ENCODE peak calls at places on chromosomes 2 and 18, in eight cellular contexts. One of them, this sample, is unnamed.

GRCh38 chr18:13216092-13216582 is 2.4 kb upstream of the LDLRAD4 start:
- DNase-seq in CD8-positive, alpha-beta T cell: peak
- DNase-seq in ACHN: peak
- DNase-seq in uterus: peak
- DNase-seq in stimulated activated CD8-positive, alpha-beta memory T cell treated with anti-CD3 and anti-CD28 coated beads, Interleukin-7, amount 100 ng/mL, for 1 hour: no peak
- DNase-seq in AG04449: peak
- DNase-seq in Peyer's patch: peak
- DNase-seq in pancreas: peak
- DNase-seq in this sample: peak

GRCh38 chr2:105563000-105563719 is 164.3 kb upstream of the FHL2 start:
- DNase-seq in AG04449: no peak
- DNase-seq in stimulated activated CD8-positive, alpha-beta memory T cell treated with anti-CD3 and anti-CD28 coated beads, Interleukin-7, amount 100 ng/mL, for 1 hour: no peak
- DNase-seq in CD8-positive, alpha-beta T cell: no peak
- DNase-seq in ACHN: no peak
- DNase-seq in uterus: no peak
- DNase-seq in Peyer's patch: no peak
- DNase-seq in pancreas: no peak
- DNase-seq in this sample: no peak

GRCh38 chr2:206521115-206521514 is 77.8 kb downstream of the ADAM23 start:
- DNase-seq in AG04449: no peak
- DNase-seq in pancreas: no peak
- DNase-seq in uterus: no peak
- DNase-seq in Peyer's patch: no peak
- DNase-seq in ACHN: no peak
- DNase-seq in CD8-positive, alpha-beta T cell: no peak
- DNase-seq in stimulated activated CD8-positive, alpha-beta memory T cell treated with anti-CD3 and anti-CD28 coated beads, Interleukin-7, amount 100 ng/mL, for 1 hour: no peak
- DNase-seq in this sample: no peak

GRCh38 chr2:10400568-10400977 is 47.6 kb downstream of the ODC1 start:
- DNase-seq in pancreas: peak
- DNase-seq in CD8-positive, alpha-beta T cell: no peak
- DNase-seq in ACHN: no peak
- DNase-seq in stimulated activated CD8-positive, alpha-beta memory T cell treated with anti-CD3 and anti-CD28 coated beads, Interleukin-7, amount 100 ng/mL, for 1 hour: no peak
- DNase-seq in uterus: no peak
- DNase-seq in Peyer's patch: peak
- DNase-seq in AG04449: no peak
- DNase-seq in this sample: no peak

GRCh38 chr2:64792310-64792709 is 138.6 kb upstream of the SERTAD2 start:
- DNase-seq in stimulated activated CD8-positive, alpha-beta memory T cell treated with anti-CD3 and anti-CD28 coated beads, Interleukin-7, amount 100 ng/mL, for 1 hour: no peak
- DNase-seq in AG04449: no peak
- DNase-seq in Peyer's patch: no peak
- DNase-seq in CD8-positive, alpha-beta T cell: no peak
- DNase-seq in uterus: no peak
- DNase-seq in pancreas: no peak
- DNase-seq in ACHN: peak
- DNase-seq in this sample: no peak

GRCh38 chr18:9354256-9354655 is 19.7 kb downstream of the TWSG1 start:
- DNase-seq in CD8-positive, alpha-beta T cell: no peak
- DNase-seq in uterus: no peak
- DNase-seq in ACHN: no peak
- DNase-seq in Peyer's patch: no peak
- DNase-seq in stimulated activated CD8-positive, alpha-beta memory T cell treated with anti-CD3 and anti-CD28 coated beads, Interleukin-7, amount 100 ng/mL, for 1 hour: no peak
- DNase-seq in AG04449: no peak
- DNase-seq in pancreas: no peak
- DNase-seq in this sample: no peak

GRCh38 chr2:55224761-55225261 is 7.3 kb downstream of the CLHC1 start:
- DNase-seq in CD8-positive, alpha-beta T cell: no peak
- DNase-seq in ACHN: no peak
- DNase-seq in AG04449: no peak
- DNase-seq in pancreas: peak
- DNase-seq in uterus: no peak
- DNase-seq in stimulated activated CD8-positive, alpha-beta memory T cell treated with anti-CD3 and anti-CD28 coated beads, Interleukin-7, amount 100 ng/mL, for 1 hour: no peak
- DNase-seq in Peyer's patch: no peak
- DNase-seq in this sample: no peak

GRCh38 chr2:43210467-43211303 is 15.7 kb downstream of the ZFP36L2 start:
- DNase-seq in Peyer's patch: peak
- DNase-seq in CD8-positive, alpha-beta T cell: no peak
- DNase-seq in AG04449: no peak
- DNase-seq in ACHN: no peak
- DNase-seq in uterus: peak
- DNase-seq in pancreas: no peak
- DNase-seq in stimulated activated CD8-positive, alpha-beta memory T cell treated with anti-CD3 and anti-CD28 coated beads, Interleukin-7, amount 100 ng/mL, for 1 hour: no peak
- DNase-seq in this sample: no peak

GRCh38 chr18:69985239-69985638 is 37.6 kb upstream of the CD226 start:
- DNase-seq in CD8-positive, alpha-beta T cell: no peak
- DNase-seq in uterus: no peak
- DNase-seq in stimulated activated CD8-positive, alpha-beta memory T cell treated with anti-CD3 and anti-CD28 coated beads, Interleukin-7, amount 100 ng/mL, for 1 hour: no peak
- DNase-seq in AG04449: no peak
- DNase-seq in Peyer's patch: no peak
- DNase-seq in ACHN: no peak
- DNase-seq in pancreas: no peak
- DNase-seq in this sample: no peak

GRCh38 chr18:58712930-58713329 is 41.7 kb downstream of the MALT1 start:
- DNase-seq in stimulated activated CD8-positive, alpha-beta memory T cell treated with anti-CD3 and anti-CD28 coated beads, Interleukin-7, amount 100 ng/mL, for 1 hour: no peak
- DNase-seq in pancreas: no peak
- DNase-seq in ACHN: no peak
- DNase-seq in CD8-positive, alpha-beta T cell: no peak
- DNase-seq in AG04449: no peak
- DNase-seq in uterus: no peak
- DNase-seq in Peyer's patch: no peak
- DNase-seq in this sample: no peak

GRCh38 chr2:11589316-11589940 is 55.6 kb downstream of the GREB1 start:
- DNase-seq in stimulated activated CD8-positive, alpha-beta memory T cell treated with anti-CD3 and anti-CD28 coated beads, Interleukin-7, amount 100 ng/mL, for 1 hour: no peak
- DNase-seq in CD8-positive, alpha-beta T cell: no peak
- DNase-seq in ACHN: no peak
- DNase-seq in uterus: no peak
- DNase-seq in pancreas: no peak
- DNase-seq in Peyer's patch: no peak
- DNase-seq in AG04449: no peak
- DNase-seq in this sample: no peak

GRCh38 chr18:55839350-55839749 is 251.4 kb upstream of the TCF4 start:
- DNase-seq in ACHN: no peak
- DNase-seq in Peyer's patch: no peak
- DNase-seq in AG04449: no peak
- DNase-seq in pancreas: no peak
- DNase-seq in uterus: no peak
- DNase-seq in stimulated activated CD8-positive, alpha-beta memory T cell treated with anti-CD3 and anti-CD28 coated beads, Interleukin-7, amount 100 ng/mL, for 1 hour: no peak
- DNase-seq in CD8-positive, alpha-beta T cell: no peak
- DNase-seq in this sample: no peak

GRCh38 chr2:241854342-241855244 is 4.1 kb downstream of the PDCD1 start:
- DNase-seq in stimulated activated CD8-positive, alpha-beta memory T cell treated with anti-CD3 and anti-CD28 coated beads, Interleukin-7, amount 100 ng/mL, for 1 hour: no peak
- DNase-seq in ACHN: no peak
- DNase-seq in pancreas: no peak
- DNase-seq in Peyer's patch: no peak
- DNase-seq in uterus: no peak
- DNase-seq in CD8-positive, alpha-beta T cell: no peak
- DNase-seq in AG04449: no peak
- DNase-seq in this sample: no peak

GRCh38 chr2:179021258-179021657 is 28.7 kb downstream of the CCDC141 start:
- DNase-seq in stimulated activated CD8-positive, alpha-beta memory T cell treated with anti-CD3 and anti-CD28 coated beads, Interleukin-7, amount 100 ng/mL, for 1 hour: no peak
- DNase-seq in uterus: no peak
- DNase-seq in Peyer's patch: no peak
- DNase-seq in ACHN: no peak
- DNase-seq in AG04449: no peak
- DNase-seq in CD8-positive, alpha-beta T cell: no peak
- DNase-seq in pancreas: no peak
- DNase-seq in this sample: no peak

GRCh38 chr2:190182071-190182524 is 119.6 kb upstream of the MSTN start:
- DNase-seq in CD8-positive, alpha-beta T cell: no peak
- DNase-seq in stimulated activated CD8-positive, alpha-beta memory T cell treated with anti-CD3 and anti-CD28 coated beads, Interleukin-7, amount 100 ng/mL, for 1 hour: no peak
- DNase-seq in uterus: no peak
- DNase-seq in ACHN: no peak
- DNase-seq in pancreas: no peak
- DNase-seq in Peyer's patch: no peak
- DNase-seq in AG04449: no peak
- DNase-seq in this sample: no peak

GRCh38 chr2:238009563-238009962 is 42.7 kb downstream of the UBE2F start:
- DNase-seq in pancreas: no peak
- DNase-seq in ACHN: no peak
- DNase-seq in Peyer's patch: no peak
- DNase-seq in uterus: no peak
- DNase-seq in CD8-positive, alpha-beta T cell: no peak
- DNase-seq in AG04449: no peak
- DNase-seq in stimulated activated CD8-positive, alpha-beta memory T cell treated with anti-CD3 and anti-CD28 coated beads, Interleukin-7, amount 100 ng/mL, for 1 hour: no peak
- DNase-seq in this sample: no peak

GRCh38 chr18:48136051-48136543 is 205.6 kb upstream of the SMAD2 start:
- DNase-seq in AG04449: no peak
- DNase-seq in ACHN: no peak
- DNase-seq in Peyer's patch: no peak
- DNase-seq in stimulated activated CD8-positive, alpha-beta memory T cell treated with anti-CD3 and anti-CD28 coated beads, Interleukin-7, amount 100 ng/mL, for 1 hour: no peak
- DNase-seq in CD8-positive, alpha-beta T cell: no peak
- DNase-seq in uterus: no peak
- DNase-seq in pancreas: peak
- DNase-seq in this sample: no peak

GRCh38 chr2:224220581-224221255 is 181.2 kb downstream of the FAM124B start:
- DNase-seq in AG04449: no peak
- DNase-seq in ACHN: peak
- DNase-seq in uterus: no peak
- DNase-seq in pancreas: no peak
- DNase-seq in Peyer's patch: no peak
- DNase-seq in CD8-positive, alpha-beta T cell: no peak
- DNase-seq in stimulated activated CD8-positive, alpha-beta memory T cell treated with anti-CD3 and anti-CD28 coated beads, Interleukin-7, amount 100 ng/mL, for 1 hour: no peak
- DNase-seq in this sample: no peak

GRCh38 chr2:65443509-65444200 is 11.3 kb upstream of the SPRED2 start:
- DNase-seq in AG04449: no peak
- DNase-seq in Peyer's patch: no peak
- DNase-seq in ACHN: no peak
- DNase-seq in stimulated activated CD8-positive, alpha-beta memory T cell treated with anti-CD3 and anti-CD28 coated beads, Interleukin-7, amount 100 ng/mL, for 1 hour: no peak
- DNase-seq in pancreas: no peak
- DNase-seq in CD8-positive, alpha-beta T cell: no peak
- DNase-seq in uterus: no peak
- DNase-seq in this sample: no peak

GRCh38 chr2:217248312-217248935 is 388.6 kb upstream of the TNP1 start:
- DNase-seq in CD8-positive, alpha-beta T cell: no peak
- DNase-seq in pancreas: no peak
- DNase-seq in uterus: peak
- DNase-seq in AG04449: no peak
- DNase-seq in ACHN: no peak
- DNase-seq in Peyer's patch: no peak
- DNase-seq in stimulated activated CD8-positive, alpha-beta memory T cell treated with anti-CD3 and anti-CD28 coated beads, Interleukin-7, amount 100 ng/mL, for 1 hour: no peak
- DNase-seq in this sample: peak

GRCh38 chr2:40485319-40485718 is 33.4 kb upstream of the SLC8A1 start:
- DNase-seq in CD8-positive, alpha-beta T cell: no peak
- DNase-seq in stimulated activated CD8-positive, alpha-beta memory T cell treated with anti-CD3 and anti-CD28 coated beads, Interleukin-7, amount 100 ng/mL, for 1 hour: no peak
- DNase-seq in ACHN: no peak
- DNase-seq in Peyer's patch: no peak
- DNase-seq in pancreas: no peak
- DNase-seq in uterus: no peak
- DNase-seq in AG04449: no peak
- DNase-seq in this sample: no peak

GRCh38 chr18:31380912-31381311 is 4.3 kb downstream of the DSG4 start:
- DNase-seq in stimulated activated CD8-positive, alpha-beta memory T cell treated with anti-CD3 and anti-CD28 coated beads, Interleukin-7, amount 100 ng/mL, for 1 hour: no peak
- DNase-seq in pancreas: no peak
- DNase-seq in CD8-positive, alpha-beta T cell: no peak
- DNase-seq in Peyer's patch: no peak
- DNase-seq in uterus: no peak
- DNase-seq in ACHN: no peak
- DNase-seq in AG04449: no peak
- DNase-seq in this sample: no peak

GRCh38 chr2:196399736-196400691 is 228.6 kb upstream of the STK17B start:
- DNase-seq in stimulated activated CD8-positive, alpha-beta memory T cell treated with anti-CD3 and anti-CD28 coated beads, Interleukin-7, amount 100 ng/mL, for 1 hour: no peak
- DNase-seq in uterus: no peak
- DNase-seq in Peyer's patch: no peak
- DNase-seq in CD8-positive, alpha-beta T cell: no peak
- DNase-seq in AG04449: peak
- DNase-seq in pancreas: no peak
- DNase-seq in ACHN: no peak
- DNase-seq in this sample: no peak

GRCh38 chr2:33033524-33034150 is 86.9 kb downstream of the LTBP1 start:
- DNase-seq in pancreas: no peak
- DNase-seq in uterus: peak
- DNase-seq in Peyer's patch: no peak
- DNase-seq in CD8-positive, alpha-beta T cell: no peak
- DNase-seq in AG04449: no peak
- DNase-seq in stimulated activated CD8-positive, alpha-beta memory T cell treated with anti-CD3 and anti-CD28 coated beads, Interleukin-7, amount 100 ng/mL, for 1 hour: no peak
- DNase-seq in ACHN: peak
- DNase-seq in this sample: no peak

GRCh38 chr18:23316986-23317385 is 136.1 kb upstream of the RIOK3 start:
- DNase-seq in stimulated activated CD8-positive, alpha-beta memory T cell treated with anti-CD3 and anti-CD28 coated beads, Interleukin-7, amount 100 ng/mL, for 1 hour: no peak
- DNase-seq in CD8-positive, alpha-beta T cell: no peak
- DNase-seq in uterus: no peak
- DNase-seq in AG04449: no peak
- DNase-seq in ACHN: no peak
- DNase-seq in Peyer's patch: no peak
- DNase-seq in pancreas: no peak
- DNase-seq in this sample: no peak